ENCODE peak calls at places on chromosomes 2 and 18, in five cellular contexts. J is upper lobe of left lung, K is H1, C is A549, U is suprapubic skin. P is an unnamed sample.

GRCh38 chr2:202215179-202215578 is 23.2 kb downstream of the SUMO1 start:
- DNase-seq in U (no peak), K (no peak), C (no peak), J (no peak), P (no peak)

GRCh38 chr2:238382381-238382781 is 44.3 kb upstream of the ASB1 start:
- DNase-seq in K (no peak), C (no peak), U (no peak), J (no peak), P (no peak)

GRCh38 chr2:217069263-217070042 is 209.6 kb upstream of the TNP1 start:
- DNase-seq in U (no peak), C (no peak), K (no peak), J (no peak), P (no peak)

GRCh38 chr2:60072609-60073008 is 480.8 kb downstream of the BCL11A start:
- DNase-seq in J (no peak), K (no peak), C (no peak), U (no peak), P (no peak)

GRCh38 chr2:57809230-57809629 is 237.4 kb upstream of the VRK2 start:
- DNase-seq in U (no peak), J (no peak), C (no peak), K (no peak), P (no peak)

GRCh38 chr2:173288561-173288960 is 66.1 kb upstream of the CDCA7 start:
- DNase-seq in C (peak), U (no peak), J (no peak), K (no peak), P (no peak)

GRCh38 chr2:23381084-23381483 is 3.9 kb upstream of the KLHL29 start:
- DNase-seq in U (peak), J (peak), K (no peak), C (peak), P (peak)

GRCh38 chr2:158624961-158625360 is 168.2 kb downstream of the PKP4 start:
- DNase-seq in K (no peak), C (no peak), U (no peak), J (no peak), P (no peak)

GRCh38 chr2:104868081-104868806 is 14.3 kb downstream of the POU3F3 start:
- DNase-seq in U (no peak), K (no peak), C (no peak), J (no peak), P (no peak)

GRCh38 chr18:64405161-64405560 is 256.3 kb upstream of the LINC00305 start:
- DNase-seq in U (no peak), K (no peak), C (no peak), J (no peak), P (no peak)

GRCh38 chr2:207227062-207227748 is 61.5 kb upstream of the KLF7 start:
- DNase-seq in K (peak), J (peak), C (no peak), U (no peak), P (peak)

GRCh38 chr2:3491306-3491705 is 28.0 kb downstream of the ADI1 start:
- DNase-seq in K (no peak), J (no peak), C (no peak), U (peak), P (no peak)

GRCh38 chr2:75200140-75200985 is 1.0 kb upstream of the TACR1 start:
- DNase-seq in J (peak), K (peak), U (no peak), C (peak), P (peak)

GRCh38 chr2:227853204-227853629 is 18.2 kb upstream of the DAW1 start:
- DNase-seq in K (no peak), J (peak), C (no peak), U (no peak), P (no peak)

GRCh38 chr18:8744656-8745055 is 39.3 kb downstream of the MTCL1 start:
- DNase-seq in U (no peak), K (no peak), C (no peak), J (no peak), P (no peak)

GRCh38 chr2:181715033-181715630 is 34.8 kb upstream of the NEUROD1 start:
- DNase-seq in J (peak), C (peak), K (peak), U (peak), P (peak)

GRCh38 chr2:239282448-239283287 is 118.2 kb downstream of the HDAC4 start:
- DNase-seq in C (no peak), J (peak), U (peak), K (no peak), P (no peak)

GRCh38 chr2:24512404-24512803 is 21.4 kb downstream of the NCOA1 start:
- DNase-seq in K (no peak), U (no peak), C (no peak), J (no peak), P (no peak)

GRCh38 chr2:88694015-88694414 is 2.5 kb downstream of the RPIA start:
- DNase-seq in C (no peak), J (no peak), K (no peak), U (no peak), P (no peak)

GRCh38 chr2:48940606-48941005 is 185.1 kb upstream of the LHCGR start:
- DNase-seq in J (no peak), K (no peak), U (no peak), C (no peak), P (no peak)

GRCh38 chr18:73261243-73261642 is 393.5 kb upstream of the NETO1 start:
- DNase-seq in K (no peak), J (no peak), U (no peak), C (no peak), P (no peak)

GRCh38 chr2:167135691-167136090 is 247.4 kb downstream of the XIRP2 start:
- DNase-seq in U (no peak), J (no peak), K (no peak), C (no peak), P (no peak)

GRCh38 chr2:6772366-6772710 is 93.4 kb downstream of the CMPK2 start:
- DNase-seq in J (no peak), U (no peak), K (peak), C (no peak), P (no peak)

GRCh38 chr2:65076345-65076710 is 20.1 kb downstream of the CEP68 start:
- DNase-seq in K (no peak), U (no peak), C (no peak), J (no peak), P (no peak)

GRCh38 chr2:56184500-56184996 is 758 bp downstream of the CCDC85A start:
- DNase-seq in K (peak), J (peak), U (peak), C (peak), P (no peak)

GRCh38 chr2:86160156-86160952 is 34.9 kb downstream of the IMMT start:
- DNase-seq in U (no peak), J (no peak), C (no peak), K (no peak), P (no peak)

GRCh38 chr2:218869064-218869463 is 9.5 kb downstream of the WNT6 start:
- DNase-seq in K (no peak), J (no peak), C (no peak), U (no peak), P (no peak)

GRCh38 chr2:95552911-95553310 is 38.9 kb upstream of the TRIM43 start:
- DNase-seq in J (no peak), K (no peak), C (no peak), U (no peak), P (no peak)

GRCh38 chr18:55448390-55448789 is 139.6 kb downstream of the TCF4 start:
- DNase-seq in C (no peak), J (no peak), U (no peak), K (no peak), P (no peak)

GRCh38 chr2:126678278-126679073 is 22.5 kb downstream of the GYPC start:
- DNase-seq in U (no peak), J (no peak), C (no peak), K (no peak), P (no peak)

GRCh38 chr2:164073053-164073757 is 337.4 kb upstream of the FIGN start:
- DNase-seq in U (no peak), J (no peak), C (no peak), K (no peak), P (no peak)

GRCh38 chr18:66682855-66683322 is 79.0 kb upstream of the CDH19 start:
- DNase-seq in C (no peak), K (no peak), U (no peak), J (no peak), P (no peak)

GRCh38 chr2:173264152-173264551 is 90.5 kb upstream of the CDCA7 start:
- DNase-seq in C (no peak), U (no peak), J (no peak), K (no peak), P (no peak)

GRCh38 chr18:37253424-37254255 is 312.0 kb downstream of the CELF4 start:
- DNase-seq in C (peak), U (no peak), J (no peak), K (peak), P (no peak)

GRCh38 chr2:220915087-220915486 is 657.0 kb downstream of the EPHA4 start:
- DNase-seq in K (no peak), U (no peak), C (no peak), J (no peak), P (no peak)

DNA sequence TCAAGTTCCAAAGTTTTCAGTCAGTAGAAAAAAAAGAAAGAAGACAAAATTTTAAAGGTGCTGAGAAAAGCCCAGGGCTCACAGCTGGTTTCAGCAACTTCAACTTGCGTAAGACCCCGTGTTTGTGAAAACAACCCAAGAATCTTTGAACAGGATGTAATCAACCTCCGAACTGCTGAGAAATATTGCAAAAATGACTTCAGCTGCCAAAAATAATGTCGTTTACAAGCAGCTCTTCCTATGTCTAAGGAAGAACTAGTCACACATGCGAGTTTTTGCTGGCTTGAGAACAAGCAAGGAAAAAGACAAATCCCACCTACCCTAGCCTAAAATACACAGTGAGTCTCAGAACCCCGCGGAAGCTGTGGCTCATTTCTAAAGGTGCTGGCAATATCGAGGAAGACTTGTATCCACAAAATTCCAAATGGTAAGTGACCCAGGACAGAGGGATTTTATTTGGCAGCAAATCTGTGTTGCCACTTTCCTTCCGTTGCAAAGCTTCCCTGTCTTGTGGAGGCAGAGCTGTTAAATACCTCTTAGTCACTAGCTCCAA is 59.8 kb upstream of the SLC8A1 start:
- DNase-seq in C (no peak), K (no peak), J (peak), U (peak), P (peak)
- TF ChIP-seq EP300 in C (no peak), K (no peak), J (no peak), U (no peak), P (no peak)

GRCh38 chr18:11953113-11953512 is 28.2 kb upstream of the IMPA2 start:
- DNase-seq in C (no peak), U (no peak), J (no peak), K (no peak), P (no peak)

GRCh38 chr18:11951390-11951851 is 29.9 kb upstream of the IMPA2 start:
- DNase-seq in U (no peak), K (no peak), C (no peak), J (no peak), P (no peak)

GRCh38 chr18:11956371-11957308 is 24.7 kb upstream of the IMPA2 start:
- DNase-seq in U (no peak), J (no peak), K (no peak), C (no peak), P (no peak)

GRCh38 chr18:11957636-11958035 is 23.7 kb upstream of the IMPA2 start:
- DNase-seq in U (no peak), J (no peak), C (no peak), K (no peak), P (no peak)

GRCh38 chr18:11955299-11956029 is 25.8 kb upstream of the IMPA2 start:
- DNase-seq in U (no peak), K (no peak), C (no peak), J (peak), P (peak)
- TF ChIP-seq EP300 in U (no peak), K (no peak), C (no peak), J (no peak), P (no peak)

DNA sequence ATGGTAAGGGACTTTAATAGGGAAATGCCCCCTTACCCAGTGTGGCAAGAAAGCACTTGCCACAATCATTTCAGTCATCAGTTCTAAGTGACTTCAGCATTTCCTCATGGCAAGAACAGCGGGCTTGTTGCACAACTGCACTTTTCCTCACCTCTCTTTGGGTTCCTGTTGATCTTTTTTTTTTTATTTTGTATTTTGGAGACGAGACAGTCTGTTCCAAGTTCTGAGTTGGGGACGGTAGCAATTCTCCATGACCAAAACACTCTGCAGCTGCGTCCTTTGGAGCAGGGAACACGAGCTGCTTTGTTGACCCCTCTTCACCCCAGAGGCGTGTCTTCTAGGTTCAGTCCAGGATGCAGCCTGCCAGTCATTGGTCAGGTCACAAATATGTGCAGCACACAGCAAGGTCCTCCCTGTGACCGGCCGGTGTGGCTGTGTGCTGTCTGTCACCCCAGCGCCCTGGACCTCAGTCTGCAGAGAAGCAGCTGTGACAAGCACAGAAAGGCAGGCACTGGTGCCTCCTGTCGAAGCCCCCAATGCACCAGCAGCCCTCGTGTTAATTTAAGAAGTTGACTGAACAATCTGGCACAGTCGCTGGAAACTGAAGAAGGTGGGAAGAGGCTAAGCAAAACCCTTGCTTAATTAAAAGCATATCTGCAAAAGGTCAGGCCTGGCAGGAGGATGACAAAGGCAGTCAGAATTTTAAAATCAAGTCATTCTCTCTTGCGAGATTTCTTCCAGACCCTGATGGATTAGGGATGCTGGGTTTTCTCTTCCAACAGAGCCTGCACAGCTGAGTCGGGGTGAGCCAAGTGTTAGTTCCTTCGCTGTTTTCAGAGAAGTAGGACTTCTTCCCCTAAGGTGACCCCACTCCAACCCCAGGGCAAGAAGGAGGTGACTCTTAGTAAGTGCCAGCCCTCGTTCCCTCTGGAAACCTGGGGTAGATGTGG is 96.7 kb upstream of the COPS8 start:
- DNase-seq in C (no peak), K (no peak), U (peak), J (peak), P (peak)
- TF ChIP-seq EP300 in C (no peak), K (no peak), U (peak), J (peak), P (peak)

GRCh38 chr18:10010611-10011015 is 96.8 kb downstream of the VAPA start:
- DNase-seq in C (no peak), K (no peak), J (no peak), U (peak), P (peak)
- TF ChIP-seq EP300 in C (no peak), K (no peak), J (no peak), U (peak), P (peak)

P was measured in transverse colon.